ENCODE peak calls at places on chromosome 18, in nine cellular contexts. M is cardiac muscle cell, K is GM13976, O is Caco-2, Z is Peyer's patch, L is colonic mucosa, J is left ventricle myocardium inferior, E is hepatocyte, G is AG04449. A is an unnamed sample.

GRCh38 chr18:42752921-42753320 is 362.6 kb downstream of the RIT2 start:
- DNase-seq in M (no peak), K (no peak), Z (no peak), L (no peak), J (no peak), O (no peak), G (no peak), E (no peak), A (no peak)

GRCh38 chr18:75226301-75226955 is 15.8 kb downstream of the TSHZ1 start:
- DNase-seq in J (no peak), Z (no peak), L (no peak), E (peak), M (peak), K (no peak), G (no peak), O (no peak), A (no peak)

GRCh38 chr18:12694032-12694431 is 8.5 kb downstream of the CEP76 start:
- DNase-seq in K (no peak), M (no peak), O (no peak), G (no peak), E (no peak), L (no peak), Z (no peak), J (no peak), A (no peak)

GRCh38 chr18:70781860-70782453 is 493.1 kb downstream of the SOCS6 start:
- DNase-seq in K (peak), O (peak), E (peak), G (no peak), L (peak), J (peak), Z (no peak), M (peak), A (peak)

GRCh38 chr18:1296237-1296636 is 391.6 kb downstream of the ADCYAP1 start:
- DNase-seq in Z (no peak), G (no peak), J (no peak), M (no peak), L (no peak), O (no peak), E (no peak), K (no peak), A (no peak)

GRCh38 chr18:13496691-13497281 is 229.6 kb downstream of the FAM210A start:
- DNase-seq in L (no peak), J (no peak), O (no peak), E (no peak), Z (no peak), M (no peak), G (no peak), K (no peak), A (no peak)

GRCh38 chr18:11857177-11857887 is 6.1 kb downstream of the CHMP1B start:
- DNase-seq in Z (peak), J (peak), L (peak), E (peak), G (peak), M (peak), K (no peak), O (peak), A (peak)

GRCh38 chr18:63273170-63273925 is 46.2 kb downstream of the BCL2 start:
- DNase-seq in O (no peak), E (no peak), K (no peak), L (no peak), Z (no peak), J (no peak), M (no peak), G (no peak), A (no peak)

GRCh38 chr18:37309059-37309458 is 256.5 kb downstream of the CELF4 start:
- DNase-seq in E (no peak), K (no peak), G (no peak), M (peak), O (no peak), J (no peak), L (no peak), Z (no peak), A (no peak)

GRCh38 chr18:32057624-32058165 is 34.0 kb upstream of the RNF138 start:
- DNase-seq in O (no peak), E (no peak), Z (no peak), K (no peak), L (no peak), M (no peak), J (no peak), G (no peak), A (no peak)

GRCh38 chr18:72652990-72653593 is 109.0 kb upstream of the CBLN2 start:
- DNase-seq in J (no peak), Z (no peak), O (peak), L (peak), M (no peak), K (peak), G (no peak), E (peak), A (peak)

GRCh38 chr18:2881088-2881487 is 34.3 kb downstream of the EMILIN2 start:
- DNase-seq in J (no peak), L (no peak), G (no peak), M (peak), Z (no peak), O (no peak), E (no peak), K (no peak), A (no peak)

GRCh38 chr18:42181474-42181873 is 226.4 kb downstream of the PIK3C3 start:
- DNase-seq in E (no peak), L (no peak), O (no peak), Z (no peak), G (no peak), J (no peak), M (no peak), K (no peak), A (no peak)

GRCh38 chr18:29644276-29644675 is 1398.3 kb downstream of the DSC3 start:
- DNase-seq in J (no peak), E (no peak), G (no peak), K (no peak), M (peak), Z (no peak), L (no peak), O (no peak), A (no peak)

GRCh38 chr18:47407736-47408135 is 156.3 kb upstream of the SKOR2 start:
- DNase-seq in E (no peak), Z (no peak), G (no peak), J (no peak), L (no peak), M (no peak), K (no peak), O (no peak), A (no peak)

GRCh38 chr18:69935319-69936190 is 12.1 kb downstream of the CD226 start:
- DNase-seq in Z (no peak), O (peak), L (no peak), M (no peak), K (no peak), E (peak), J (no peak), G (no peak), A (peak)

GRCh38 chr18:67864677-67865340 is 348.3 kb upstream of the DSEL start:
- DNase-seq in E (no peak), Z (no peak), G (peak), K (no peak), M (peak), J (no peak), O (no peak), L (no peak), A (no peak)

GRCh38 chr18:59613903-59614302 is 83.3 kb downstream of the CCBE1 start:
- DNase-seq in K (no peak), J (no peak), M (no peak), Z (no peak), G (no peak), O (no peak), L (no peak), E (no peak), A (no peak)

GRCh38 chr18:44792456-44793080 is 111.9 kb downstream of the SETBP1 start:
- DNase-seq in M (peak), J (no peak), O (no peak), K (no peak), E (no peak), L (no peak), G (no peak), Z (no peak), A (no peak)

GRCh38 chr18:22933206-22933957 is at the start of gene RBBP8:
- DNase-seq in Z (peak), M (peak), L (peak), G (no peak), J (peak), O (peak), K (peak), E (peak), A (peak)

GRCh38 chr18:37231251-37231650 is 334.3 kb downstream of the CELF4 start:
- DNase-seq in G (no peak), L (no peak), J (no peak), O (no peak), Z (no peak), K (no peak), M (no peak), E (no peak), A (no peak)

GRCh38 chr18:74951165-74951760 is 257.7 kb downstream of the PTGR3 start:
- DNase-seq in G (peak), Z (no peak), K (peak), O (no peak), L (peak), M (peak), E (peak), J (no peak), A (peak)

GRCh38 chr18:21264651-21265050 is 22.6 kb downstream of the GREB1L start:
- DNase-seq in G (no peak), K (no peak), J (no peak), O (peak), M (peak), E (peak), L (no peak), Z (no peak), A (peak)

GRCh38 chr18:6734746-6735430 is 5.4 kb downstream of the ARHGAP28 start:
- DNase-seq in Z (no peak), J (no peak), K (no peak), O (no peak), M (no peak), L (no peak), E (no peak), G (no peak), A (no peak)

GRCh38 chr18:3742541-3742940 is 292.6 kb downstream of the TGIF1 start:
- DNase-seq in J (no peak), K (no peak), Z (no peak), E (no peak), G (no peak), M (no peak), L (no peak), O (no peak), A (no peak)

GRCh38 chr18:23049698-23050373 is 85.4 kb upstream of the CABLES1 start:
- DNase-seq in M (no peak), G (no peak), E (no peak), O (no peak), Z (no peak), J (no peak), K (no peak), L (no peak), A (no peak)

GRCh38 chr18:11091746-11092145 is 57.6 kb downstream of the PIEZO2 start:
- DNase-seq in Z (no peak), G (no peak), J (no peak), L (no peak), E (no peak), M (no peak), K (no peak), O (no peak), A (no peak)

GRCh38 chr18:22279741-22280452 is 110.5 kb downstream of the GATA6 start:
- DNase-seq in O (no peak), M (peak), K (no peak), J (no peak), G (peak), Z (no peak), E (no peak), L (no peak), A (no peak)

GRCh38 chr18:26021061-26021754 is 69.2 kb downstream of the SS18 start:
- DNase-seq in O (no peak), E (no peak), G (no peak), K (no peak), L (no peak), J (no peak), M (no peak), Z (no peak), A (peak)

GRCh38 chr18:44884446-44884845 is 203.8 kb downstream of the SETBP1 start:
- DNase-seq in O (no peak), K (no peak), Z (no peak), G (no peak), M (no peak), J (no peak), L (no peak), E (no peak), A (no peak)

GRCh38 chr18:27704721-27705361 is 472.1 kb downstream of the CDH2 start:
- DNase-seq in G (no peak), M (no peak), J (no peak), Z (no peak), L (no peak), O (no peak), E (no peak), K (no peak), A (no peak)

GRCh38 chr18:37398248-37398920 is 167.2 kb downstream of the CELF4 start:
- DNase-seq in L (no peak), Z (no peak), E (no peak), G (no peak), M (no peak), O (no peak), J (no peak), K (no peak), A (no peak)

GRCh38 chr18:38450876-38451275 is 885.3 kb upstream of the CELF4 start:
- DNase-seq in G (no peak), L (no peak), M (peak), J (no peak), Z (no peak), K (no peak), E (peak), O (no peak), A (no peak)

GRCh38 chr18:57134564-57135211 is 12.2 kb upstream of the BOD1L2 start:
- DNase-seq in Z (no peak), O (no peak), G (no peak), J (no peak), M (no peak), E (peak), L (no peak), K (no peak), A (no peak)

GRCh38 chr18:70333757-70334156 is 44.9 kb downstream of the SOCS6 start:
- DNase-seq in J (no peak), O (peak), E (peak), G (peak), L (no peak), Z (no peak), M (peak), K (no peak), A (no peak)

GRCh38 chr18:27447530-27447929 is 262.4 kb upstream of the CHST9 start:
- DNase-seq in K (no peak), L (no peak), J (no peak), Z (no peak), O (no peak), M (no peak), E (no peak), G (no peak), A (no peak)

GRCh38 chr18:44325903-44326650 is 354.6 kb upstream of the SETBP1 start:
- DNase-seq in G (peak), M (peak), J (peak), Z (no peak), O (peak), E (peak), L (peak), K (peak), A (peak)

GRCh38 chr18:45617284-45617683 is 2.0 kb downstream of the SLC14A2 start:
- DNase-seq in O (no peak), Z (peak), G (peak), J (peak), L (peak), M (peak), K (no peak), E (peak), A (peak)

DNA sequence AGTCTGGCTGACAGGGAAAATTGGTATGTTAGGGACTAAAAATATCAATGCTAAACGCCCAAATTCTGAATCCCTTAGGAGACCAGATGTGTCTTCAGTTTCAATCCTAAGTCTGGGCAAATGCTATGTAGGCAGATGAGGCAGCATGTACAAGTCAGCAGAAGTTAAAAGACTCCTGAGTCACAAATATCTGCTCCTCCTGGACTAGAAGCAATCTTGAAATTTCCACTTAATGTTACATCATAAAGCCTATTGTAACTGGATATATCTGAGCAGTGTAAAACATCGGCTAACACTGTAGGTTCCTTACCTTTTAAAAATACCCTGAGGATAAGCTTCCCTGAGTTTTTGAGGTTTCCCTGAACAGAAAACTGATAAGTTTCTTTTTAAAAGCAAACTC is 1087.6 kb upstream of the PIK3C3 start:
- DNase-seq in J (no peak), L (no peak), E (no peak), G (peak), K (no peak), O (no peak), M (peak), Z (no peak), A (no peak)
- TF ChIP-seq CTCF in J (no peak), L (no peak), E (no peak), G (no peak), K (no peak), O (no peak), M (no peak), Z (no peak), A (no peak)

GRCh38 chr18:58569490-58569911 is 59.4 kb downstream of the ALPK2 start:
- DNase-seq in E (no peak), M (no peak), K (no peak), Z (no peak), O (no peak), L (no peak), G (no peak), J (no peak), A (no peak)

GRCh38 chr18:58562999-58563667 is 65.8 kb downstream of the ALPK2 start:
- DNase-seq in O (no peak), J (no peak), M (no peak), Z (no peak), G (no peak), E (no peak), L (no peak), K (peak), A (no peak)

GRCh38 chr18:58562146-58562998 is 66.5 kb downstream of the ALPK2 start:
- DNase-seq in M (no peak), J (no peak), O (no peak), E (no peak), G (no peak), Z (no peak), K (no peak), L (no peak), A (no peak)

GRCh38 chr18:58567453-58568196 is 61.3 kb downstream of the ALPK2 start:
- DNase-seq in K (no peak), G (peak), E (peak), M (peak), J (no peak), Z (no peak), O (no peak), L (no peak), A (no peak)

GRCh38 chr18:58565021-58565420 is 63.9 kb downstream of the ALPK2 start:
- DNase-seq in L (no peak), J (no peak), E (no peak), K (peak), O (no peak), G (no peak), Z (no peak), M (no peak), A (no peak)
- TF ChIP-seq CTCF in L (no peak), J (no peak), E (no peak), K (no peak), O (no peak), G (no peak), Z (no peak), M (no peak), A (no peak)

GRCh38 chr18:8084160-8084559 is 517.0 kb downstream of the PTPRM start:
- DNase-seq in E (peak), O (peak), Z (no peak), K (no peak), J (no peak), L (peak), G (no peak), M (peak), A (no peak)
- TF ChIP-seq CTCF in E (peak), O (peak), Z (peak), K (no peak), J (peak), L (no peak), G (peak), M (peak), A (no peak)

GRCh38 chr18:80166725-80167124 is 57.7 kb downstream of the ADNP2 start:
- DNase-seq in K (no peak), J (no peak), M (no peak), E (no peak), O (no peak), L (no peak), Z (peak), G (no peak), A (no peak)
- TF ChIP-seq CTCF in K (no peak), J (no peak), M (no peak), E (no peak), O (no peak), L (no peak), Z (no peak), G (no peak), A (no peak)

DNA sequence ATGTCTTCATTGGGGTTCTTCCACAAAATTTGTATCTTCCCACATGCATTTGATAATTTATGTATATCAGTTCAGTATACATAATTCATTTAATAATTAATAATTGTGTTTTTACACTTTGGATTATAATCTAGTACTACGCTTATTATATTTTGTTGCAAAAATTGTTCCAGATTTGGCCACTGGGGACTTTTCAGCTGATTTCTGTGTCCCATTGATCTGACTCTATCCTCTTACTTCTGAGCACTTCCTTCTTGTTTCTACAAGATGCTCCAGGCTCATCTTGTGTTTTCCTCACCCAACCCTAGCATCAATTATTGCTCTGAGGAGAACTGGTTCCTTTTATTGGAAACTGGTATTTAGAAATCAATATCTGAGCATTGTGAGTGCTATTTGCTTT is 215.3 kb upstream of the CDH19 start:
- DNase-seq in K (no peak), O (no peak), E (no peak), M (no peak), Z (no peak), L (no peak), G (no peak), J (no peak), A (no peak)
- TF ChIP-seq CTCF in K (no peak), O (peak), E (no peak), M (no peak), Z (no peak), L (no peak), G (no peak), J (no peak), A (no peak)

GRCh38 chr18:79962835-79963657 is 1.4 kb upstream of the HSBP1L1 start:
- DNase-seq in K (peak), J (no peak), O (no peak), G (no peak), E (no peak), Z (no peak), L (peak), M (no peak), A (no peak)
- TF ChIP-seq CTCF in K (peak), J (no peak), O (no peak), G (no peak), E (no peak), Z (no peak), L (no peak), M (no peak), A (no peak)

GRCh38 chr18:24228661-24229053 is 89.8 kb downstream of the CABYR start:
- DNase-seq in G (no peak), E (no peak), L (no peak), M (no peak), O (no peak), J (no peak), Z (no peak), K (no peak), A (no peak)
- TF ChIP-seq CTCF in G (no peak), E (no peak), L (no peak), M (no peak), O (no peak), J (no peak), Z (no peak), K (no peak), A (no peak)

DNA sequence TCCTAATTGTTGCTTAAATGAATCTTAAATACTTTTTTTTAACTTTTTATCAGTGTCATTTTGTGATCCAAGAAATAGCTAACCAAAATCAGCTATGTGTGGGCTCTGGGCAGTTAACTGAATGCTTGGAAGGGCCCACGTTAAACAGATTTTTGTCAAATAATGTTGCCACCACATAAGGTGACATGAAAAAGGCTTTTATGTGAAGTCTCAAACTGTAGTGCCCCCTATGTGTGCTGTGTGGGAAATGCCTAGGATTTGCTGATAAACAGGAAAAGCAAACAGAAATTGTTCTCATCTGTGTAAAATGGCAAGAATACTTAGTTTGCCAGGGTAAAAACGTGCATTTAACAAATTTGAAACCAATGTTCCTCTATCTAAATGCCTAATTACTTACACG is 242.2 kb downstream of the ZNF516 start:
- DNase-seq in O (no peak), E (no peak), G (no peak), M (no peak), K (no peak), J (no peak), L (no peak), Z (no peak), A (no peak)
- TF ChIP-seq CTCF in O (no peak), E (peak), G (peak), M (peak), K (peak), J (peak), L (no peak), Z (no peak), A (peak)

GRCh38 chr18:9722691-9723090 is 14.6 kb downstream of the RAB31 start:
- DNase-seq in L (peak), Z (no peak), J (no peak), K (peak), M (no peak), O (peak), G (no peak), E (peak), A (peak)
- TF ChIP-seq CTCF in L (peak), Z (peak), J (peak), K (no peak), M (no peak), O (peak), G (no peak), E (peak), A (peak)

GRCh38 chr18:50218432-50219197 is 23.7 kb upstream of the MYO5B start:
- DNase-seq in G (no peak), O (no peak), M (peak), K (peak), L (peak), J (no peak), E (peak), Z (no peak), A (no peak)
- TF ChIP-seq CTCF in G (no peak), O (no peak), M (peak), K (peak), L (peak), J (peak), E (peak), Z (peak), A (peak)

A was measured in thyroid gland.